ENCODE peak calls at places on chromosomes 11 and 22, in six cellular contexts. L is uterus, T is neural progenitor cell, U is kidney, S is endodermal cell, W is fibroblast of lung. G is an unnamed sample.

GRCh38 chr11:64881476-64881875 is 3.1 kb upstream of the EHD1 start:
- DNase-seq in L (no peak), T (no peak), U (peak; percentile 55), S (no peak), W (no peak), G (no peak)

GRCh38 chr11:74749127-74749964 is 697 bp downstream of the RNF169 start:
- DNase-seq in L (no peak), T (peak; percentile 74), U (peak; percentile 79), S (peak; percentile 83), W (peak; percentile 53), G (peak; percentile 79)

GRCh38 chr11:81497202-81497804 is 1236.4 kb downstream of the FAM181B start:
- DNase-seq in L (no peak), T (peak; percentile 65), U (no peak), S (peak; percentile 49), W (peak; percentile 6), G (no peak)

GRCh38 chr11:76263657-76264056 is 57.4 kb upstream of the WNT11 start:
- DNase-seq in L (no peak), T (no peak), U (no peak), S (no peak), W (no peak), G (no peak)

GRCh38 chr22:37659066-37659896 is 758 bp downstream of the PDXP start:
- DNase-seq in L (no peak), T (no peak), U (no peak), S (no peak), W (no peak), G (peak; percentile 64)

GRCh38 chr22:27863556-27863955 is 55.5 kb downstream of the PITPNB start:
- DNase-seq in L (no peak), T (no peak), U (no peak), S (no peak), W (no peak), G (no peak)

GRCh38 chr11:105910095-105910715 is 111.8 kb downstream of the MSANTD4 start:
- DNase-seq in L (no peak), T (no peak), U (no peak), S (no peak), W (peak; percentile 75), G (no peak)

GRCh38 chr22:19873960-19874306 is 19.3 kb upstream of the GNB1L start:
- DNase-seq in L (peak; percentile 13), T (no peak), U (peak; percentile 51), S (peak; percentile 42), W (no peak), G (peak; percentile 38)

GRCh38 chr11:126720539-126721235 is 279.9 kb downstream of the KIRREL3 start:
- DNase-seq in L (no peak), T (no peak), U (no peak), S (no peak), W (peak; percentile 21), G (no peak)

GRCh38 chr22:17960695-17961442 is 63.5 kb downstream of the MICAL3 start:
- DNase-seq in L (no peak), T (peak; percentile 53), U (peak; percentile 80), S (peak; percentile 80), W (no peak), G (no peak)

GRCh38 chr11:118740892-118741291 is 50.1 kb downstream of the DDX6 start:
- DNase-seq in L (no peak), T (no peak), U (no peak), S (no peak), W (no peak), G (no peak)
- H3K27ac ChIP-seq in L (no peak overlapping the region), T (no peak overlapping the region), U (no peak overlapping the region), S (no peak overlapping the region), W (no peak overlapping the region), G (no peak overlapping the region)

DNA sequence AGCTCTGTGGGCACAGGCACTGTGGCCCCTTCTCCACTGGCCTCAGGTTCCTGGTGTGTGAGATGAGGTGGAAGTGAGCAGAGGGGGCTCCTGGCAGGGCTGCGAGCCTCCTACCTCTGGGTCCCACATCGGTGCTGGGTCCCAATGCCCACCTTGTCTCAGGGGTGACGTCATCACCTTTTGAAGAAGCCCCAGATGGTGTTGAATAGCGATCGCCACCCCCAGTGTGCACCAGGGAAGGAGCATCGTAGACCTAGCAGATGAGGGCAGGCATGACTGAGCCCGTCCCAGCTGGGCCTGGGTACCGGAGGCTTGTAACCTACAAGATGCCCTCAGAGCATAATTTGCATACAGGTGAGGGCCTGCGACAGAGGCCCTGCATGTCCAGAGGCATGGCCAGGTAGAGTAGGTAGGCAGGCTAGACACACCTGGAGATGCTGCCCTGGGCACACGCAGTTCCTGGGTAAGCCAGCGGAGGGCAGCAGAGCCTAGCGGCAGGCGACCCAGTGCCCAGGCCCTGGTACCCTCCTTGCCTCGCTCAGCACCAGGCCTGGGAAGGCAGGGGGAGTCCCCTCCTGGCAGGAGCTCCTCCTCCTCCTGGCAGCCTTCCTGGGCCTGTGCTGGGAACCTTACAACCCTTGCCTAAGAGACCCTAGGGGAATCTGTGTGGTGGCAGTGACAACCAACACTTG is 52.5 kb downstream of the TPCN2 start:
- DNase-seq in L (peak; percentile 58), T (peak; percentile 82), U (peak; percentile 92), S (peak; percentile 96), W (peak; percentile 60), G (peak; percentile 89)
- TF ChIP-seq CTCF in L (peak; percentile 97), T (peak; percentile 97), U (peak; percentile 99), S (peak; percentile 99), W (peak; percentile 94), G (peak; percentile 100)

GRCh38 chr11:57477507-57478189 is 17.3 kb downstream of the RTN4RL2 start:
- DNase-seq in L (no peak), T (no peak), U (no peak), S (no peak), W (no peak), G (no peak)

GRCh38 chr11:57475191-57475590 is 14.9 kb downstream of the RTN4RL2 start:
- DNase-seq in L (no peak), T (no peak), U (no peak), S (no peak), W (no peak), G (no peak)

GRCh38 chr11:57476223-57476882 is 16.0 kb downstream of the RTN4RL2 start:
- DNase-seq in L (no peak), T (peak; percentile 59), U (peak; percentile 90), S (peak; percentile 77), W (no peak), G (peak; percentile 71)

GRCh38 chr11:57475671-57476222 is 15.4 kb downstream of the RTN4RL2 start:
- DNase-seq in L (no peak), T (no peak), U (no peak), S (no peak), W (no peak), G (no peak)

DNA sequence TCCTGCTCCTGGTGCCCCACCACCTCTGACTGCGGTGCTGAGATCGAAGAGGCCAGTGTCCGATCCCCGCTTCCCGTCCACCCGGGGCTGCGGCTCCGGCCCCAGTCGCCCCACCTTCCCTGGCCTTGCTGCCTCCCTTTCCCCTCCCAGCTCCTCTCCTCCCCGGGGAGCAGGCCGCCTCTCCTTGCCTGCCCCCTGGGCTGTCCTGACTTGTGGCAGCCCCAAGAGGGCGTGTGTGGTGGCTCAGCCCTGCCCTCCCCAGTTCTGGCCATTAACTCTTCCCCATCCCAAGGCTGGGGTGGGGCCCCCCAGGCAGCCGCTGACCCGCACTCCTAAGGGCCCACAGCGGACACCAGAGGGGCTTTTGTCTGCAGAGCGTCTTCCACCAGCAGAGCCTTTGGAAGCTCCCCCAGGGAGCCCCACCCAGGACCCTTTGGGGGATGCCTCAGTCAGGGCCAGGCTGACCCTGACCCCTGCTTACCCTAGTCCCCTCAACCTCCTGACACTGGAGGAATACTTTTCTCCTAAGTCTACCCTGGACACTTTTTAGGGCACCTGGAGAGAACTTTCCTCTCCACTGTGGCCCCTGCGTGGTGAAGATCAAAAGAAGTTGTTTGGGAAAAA is 16.7 kb downstream of the RTN4RL2 start:
- DNase-seq in L (no peak), T (peak; percentile 59), U (peak; percentile 84), S (peak; percentile 81), W (peak; percentile 36), G (peak; percentile 59)
- H3K4me1 ChIP-seq in L (no peaks in the 10 kb centered on the region), T (peaks cover 14% of the 10 kb centered on the region), U (peaks cover 4% of the 10 kb centered on the region), S (no peaks in the 10 kb centered on the region), W (peaks cover 4% of the 10 kb centered on the region), G (peaks cover 21% of the 10 kb centered on the region)

GRCh38 chr11:102449651-102450570 is 2.7 kb downstream of the TMEM123 start:
- DNase-seq in L (no peak), T (peak; percentile 32), U (no peak), S (no peak), W (peak; percentile 24), G (no peak)

GRCh38 chr11:102447193-102447592 is 5.4 kb downstream of the TMEM123 start:
- DNase-seq in L (no peak), T (no peak), U (no peak), S (no peak), W (no peak), G (no peak)

GRCh38 chr11:102446606-102447005 is 6.0 kb downstream of the TMEM123 start:
- DNase-seq in L (no peak), T (no peak), U (no peak), S (no peak), W (peak; percentile 87), G (no peak)

GRCh38 chr11:102447941-102448868 is 4.4 kb downstream of the TMEM123 start:
- DNase-seq in L (no peak), T (no peak), U (no peak), S (no peak), W (no peak), G (no peak)

DNA sequence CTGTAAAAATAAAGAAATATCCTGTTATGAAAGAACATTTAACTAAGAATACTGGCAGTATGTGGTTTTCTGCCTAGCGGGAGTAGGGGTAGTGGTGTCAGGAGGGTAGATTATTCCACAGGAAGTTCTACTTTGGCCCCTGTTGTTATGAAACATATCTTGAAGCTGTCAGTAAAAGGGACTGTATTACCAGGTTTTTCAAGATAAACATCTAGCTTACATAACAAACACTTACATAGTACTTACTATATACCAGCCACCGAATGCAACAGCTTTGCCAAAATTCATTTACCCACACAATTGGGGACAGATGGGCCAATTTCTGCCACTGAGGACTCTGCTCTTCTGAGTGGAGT is 3.7 kb downstream of the TMEM123 start:
- DNase-seq in L (no peak), T (no peak), U (no peak), S (no peak), W (no peak), G (no peak)
- H3K27ac ChIP-seq in L (peak overlapping the region; percentile 96), T (no peak overlapping the region), U (no peak overlapping the region), S (no peak overlapping the region), W (no peak overlapping the region), G (peak overlapping the region; percentile 32)

GRCh38 chr11:102596578-102596977 is 28.6 kb downstream of the MMP20 start:
- DNase-seq in L (no peak), T (no peak), U (no peak), S (no peak), W (no peak), G (no peak)

GRCh38 chr11:102590646-102591045 is 34.5 kb downstream of the MMP20 start:
- DNase-seq in L (no peak), T (no peak), U (no peak), S (no peak), W (no peak), G (no peak)

GRCh38 chr11:102591160-102591718 is 33.9 kb downstream of the MMP20 start:
- DNase-seq in L (no peak), T (no peak), U (no peak), S (no peak), W (no peak), G (no peak)

GRCh38 chr11:102589047-102589459 is 36.1 kb downstream of the MMP20 start:
- DNase-seq in L (no peak), T (no peak), U (no peak), S (no peak), W (no peak), G (no peak)

GRCh38 chr11:102592634-102593581 is 32.2 kb downstream of the MMP20 start:
- DNase-seq in L (no peak), T (peak; percentile 58), U (no peak), S (no peak), W (peak; percentile 26), G (no peak)
- TF ChIP-seq CTCF in L (no peak), T (peak; percentile 67), U (no peak), S (peak; percentile 83), W (peak; percentile 46), G (peak; percentile 27)

G was measured in lower lobe of right lung.